ENCODE peak calls at places on chromosomes 4 and X, in four cellular contexts. L is K562, M is A549, I is HepG2. R is an unnamed sample.

GRCh38 chrX:137945470-137945869 is 379.5 kb downstream of the ZIC3 start:
- DNase-seq in L (no peak), M (no peak), I (no peak), R (no peak)

GRCh38 chr4:181968371-181968770 is 274.8 kb upstream of the TENM3 start:
- DNase-seq in L (no peak), M (no peak), I (no peak), R (no peak)

GRCh38 chr4:18020145-18020670 is 1.3 kb downstream of the LCORL start:
- DNase-seq in L (no peak), M (no peak), I (no peak), R (no peak)

GRCh38 chrX:97490656-97491055 is 606.9 kb downstream of the RPA4 start:
- DNase-seq in L (no peak), M (no peak), I (no peak), R (no peak)

GRCh38 chr4:153371835-153372234 is 27.3 kb downstream of the MND1 start:
- DNase-seq in L (no peak), M (no peak), I (no peak), R (no peak)

GRCh38 chr4:22385615-22386014 is 130.3 kb downstream of the ADGRA3 start:
- DNase-seq in L (no peak), M (no peak), I (no peak), R (no peak)

GRCh38 chrX:45851434-45851991 is 650.8 kb upstream of the DIPK2B start:
- DNase-seq in L (no peak), M (peak), I (no peak), R (peak)

GRCh38 chr4:41865306-41865980 is 69.8 kb upstream of the TMEM33 start:
- DNase-seq in L (no peak), M (no peak), I (no peak), R (no peak)

GRCh38 chr4:159016527-159017137 is 86.2 kb upstream of the RAPGEF2 start:
- DNase-seq in L (peak), M (no peak), I (peak), R (no peak)

GRCh38 chr4:33883111-33883510 is 2361.2 kb downstream of the ARAP2 start:
- DNase-seq in L (no peak), M (no peak), I (no peak), R (no peak)

GRCh38 chr4:19983072-19983471 is 268.6 kb upstream of the SLIT2 start:
- DNase-seq in L (no peak), M (no peak), I (no peak), R (no peak)

GRCh38 chrX:138191998-138192397 is 519.5 kb downstream of the FGF13 start:
- DNase-seq in L (peak), M (no peak), I (peak), R (peak)

GRCh38 chrX:130778773-130779172 is 124.2 kb downstream of the ENOX2 start:
- DNase-seq in L (no peak), M (no peak), I (no peak), R (no peak)

GRCh38 chrX:57918750-57919436 is 8.6 kb upstream of the ZXDA start:
- DNase-seq in L (no peak), M (no peak), I (peak), R (peak)

GRCh38 chr4:128796934-128797333 is 12.6 kb upstream of the JADE1 start:
- DNase-seq in L (no peak), M (no peak), I (no peak), R (no peak)

GRCh38 chr4:180449395-180449956 is 1793.7 kb upstream of the TENM3 start:
- DNase-seq in L (no peak), M (peak), I (peak), R (peak)

GRCh38 chr4:113575391-113575790 is 186.1 kb downstream of the CAMK2D start:
- DNase-seq in L (no peak), M (no peak), I (no peak), R (no peak)
- TF ChIP-seq RNF2 in L (no peak), M (no peak), I (no peak), R (no peak)

DNA sequence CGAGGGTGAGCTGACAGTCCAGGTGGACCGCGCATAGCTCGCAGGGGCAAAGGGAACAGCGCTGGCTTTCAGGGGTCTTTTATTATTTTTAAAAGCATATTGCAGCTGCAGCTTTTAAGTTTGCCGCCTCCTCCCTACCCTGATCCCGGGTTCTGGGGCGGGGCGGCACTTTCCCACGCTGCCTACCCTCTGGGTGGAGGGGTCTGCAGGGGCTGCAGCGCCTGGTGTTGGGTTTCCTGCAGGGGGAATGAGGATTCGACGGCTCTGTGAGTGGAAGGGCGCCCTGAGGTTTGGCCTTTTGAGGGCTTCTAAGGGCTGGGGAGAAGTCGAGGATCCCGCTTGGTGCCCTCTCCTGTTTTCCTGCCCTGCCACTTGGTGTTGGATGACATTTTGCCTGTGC is 80.7 kb upstream of the SCML1 start:
- DNase-seq in L (no peak), M (no peak), I (no peak), R (peak)
- TF ChIP-seq RNF2 in L (no peak), M (no peak), I (no peak), R (no peak)

GRCh38 chr4:34953145-34953799 is 1291.0 kb downstream of the ARAP2 start:
- DNase-seq in L (no peak), M (peak), I (peak), R (peak)
- TF ChIP-seq RNF2 in L (no peak), M (no peak), I (no peak), R (no peak)

GRCh38 chr4:11635336-11635735 is 206.6 kb upstream of the HS3ST1 start:
- DNase-seq in L (no peak), M (no peak), I (no peak), R (no peak)
- TF ChIP-seq RNF2 in L (no peak), M (no peak), I (no peak), R (no peak)

GRCh38 chr4:6175426-6175825 is 24.9 kb downstream of the JAKMIP1 start:
- DNase-seq in L (no peak), M (no peak), I (no peak), R (no peak)

GRCh38 chr4:6179362-6179761 is 21.0 kb downstream of the JAKMIP1 start:
- DNase-seq in L (no peak), M (no peak), I (no peak), R (no peak)

GRCh38 chr4:6180841-6181631 is 19.3 kb downstream of the JAKMIP1 start:
- DNase-seq in L (no peak), M (no peak), I (no peak), R (no peak)

GRCh38 chr4:6178757-6179156 is 21.6 kb downstream of the JAKMIP1 start:
- DNase-seq in L (no peak), M (no peak), I (no peak), R (no peak)

DNA sequence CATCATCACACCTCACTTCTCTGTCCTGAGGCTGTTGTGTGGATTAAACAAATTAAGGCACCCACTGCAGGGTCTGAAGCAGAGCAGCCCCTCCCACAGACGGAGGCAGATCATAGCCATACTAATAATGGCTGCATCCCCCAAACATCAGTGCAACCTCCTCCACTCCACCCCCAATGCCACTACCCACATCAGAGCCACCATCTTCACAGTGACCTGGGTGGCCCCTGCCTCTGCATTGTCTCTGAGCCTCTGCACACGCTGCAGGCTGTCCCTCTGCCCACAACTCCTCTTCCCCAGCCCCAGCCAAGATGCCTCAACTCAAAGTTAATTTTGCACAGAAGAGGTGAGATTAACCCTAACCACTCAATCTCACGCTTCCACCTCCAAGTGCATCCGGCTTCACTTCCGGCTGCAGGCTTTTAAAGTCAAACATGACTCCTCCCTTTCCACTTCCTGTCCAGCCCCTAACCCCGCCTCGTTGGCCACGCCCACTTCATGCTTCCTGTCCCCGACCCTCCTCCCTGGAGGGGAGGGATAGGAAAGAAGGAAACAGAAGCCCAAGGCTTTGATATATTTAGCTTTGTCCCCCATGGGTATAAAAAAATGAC is 22.7 kb downstream of the JAKMIP1 start:
- DNase-seq in L (peak), M (no peak), I (no peak), R (no peak)
- TF ChIP-seq RNF2 in L (no peak), M (no peak), I (no peak), R (no peak)

GRCh38 chrX:103730147-103730546 is 19.4 kb downstream of the TMEM31 start:
- DNase-seq in L (no peak), M (no peak), I (no peak), R (no peak)
- TF ChIP-seq RNF2 in L (no peak), M (no peak), I (no peak), R (no peak)

DNA sequence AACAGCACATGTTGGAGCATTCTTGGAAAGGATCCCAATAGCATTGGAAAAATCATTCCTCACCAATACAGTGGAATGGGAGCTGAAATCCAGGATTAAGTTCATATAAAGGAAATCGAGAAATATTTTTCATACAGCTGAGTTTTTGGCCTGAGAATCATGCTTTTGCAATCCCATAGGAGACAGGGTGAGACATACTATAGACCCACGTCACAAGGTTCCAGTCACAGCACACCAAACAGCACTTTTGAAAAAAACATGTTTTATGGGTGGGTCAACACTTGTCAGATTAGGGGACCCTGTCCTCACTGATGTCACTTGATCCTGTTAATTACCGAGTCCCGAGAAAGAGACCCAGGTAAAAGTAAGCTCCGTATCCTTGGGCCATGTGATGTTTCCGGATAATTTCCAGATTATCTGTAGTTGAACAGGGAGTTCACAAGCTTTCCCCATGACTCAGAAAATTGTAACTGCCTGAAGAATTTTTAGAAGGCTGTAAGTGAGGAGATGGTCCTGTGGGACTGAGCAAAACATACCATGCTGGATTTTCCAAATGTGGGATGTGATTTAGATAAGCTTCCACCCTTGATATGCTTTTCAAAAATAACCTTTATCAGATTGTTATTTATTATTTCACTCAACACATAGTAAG is 80.9 kb upstream of the TLR3 start:
- DNase-seq in L (no peak), M (no peak), I (no peak), R (no peak)
- TF ChIP-seq RNF2 in L (no peak), M (no peak), I (no peak), R (no peak)

GRCh38 chr4:23934915-23935314 is 45.1 kb upstream of the PPARGC1A start:
- DNase-seq in L (no peak), M (no peak), I (no peak), R (no peak)
- TF ChIP-seq RNF2 in L (no peak), M (no peak), I (no peak), R (no peak)

GRCh38 chr4:579543-580175 is 3.6 kb upstream of the TMEM271 start:
- DNase-seq in L (no peak), M (no peak), I (no peak), R (no peak)

GRCh38 chr4:576245-576821 is at the start of gene TMEM271:
- DNase-seq in L (no peak), M (no peak), I (no peak), R (peak)

GRCh38 chr4:576991-577498 is 950 bp upstream of the TMEM271 start:
- DNase-seq in L (no peak), M (no peak), I (no peak), R (no peak)

GRCh38 chr4:578451-579443 is 2.7 kb upstream of the TMEM271 start:
- DNase-seq in L (no peak), M (no peak), I (no peak), R (no peak)

DNA sequence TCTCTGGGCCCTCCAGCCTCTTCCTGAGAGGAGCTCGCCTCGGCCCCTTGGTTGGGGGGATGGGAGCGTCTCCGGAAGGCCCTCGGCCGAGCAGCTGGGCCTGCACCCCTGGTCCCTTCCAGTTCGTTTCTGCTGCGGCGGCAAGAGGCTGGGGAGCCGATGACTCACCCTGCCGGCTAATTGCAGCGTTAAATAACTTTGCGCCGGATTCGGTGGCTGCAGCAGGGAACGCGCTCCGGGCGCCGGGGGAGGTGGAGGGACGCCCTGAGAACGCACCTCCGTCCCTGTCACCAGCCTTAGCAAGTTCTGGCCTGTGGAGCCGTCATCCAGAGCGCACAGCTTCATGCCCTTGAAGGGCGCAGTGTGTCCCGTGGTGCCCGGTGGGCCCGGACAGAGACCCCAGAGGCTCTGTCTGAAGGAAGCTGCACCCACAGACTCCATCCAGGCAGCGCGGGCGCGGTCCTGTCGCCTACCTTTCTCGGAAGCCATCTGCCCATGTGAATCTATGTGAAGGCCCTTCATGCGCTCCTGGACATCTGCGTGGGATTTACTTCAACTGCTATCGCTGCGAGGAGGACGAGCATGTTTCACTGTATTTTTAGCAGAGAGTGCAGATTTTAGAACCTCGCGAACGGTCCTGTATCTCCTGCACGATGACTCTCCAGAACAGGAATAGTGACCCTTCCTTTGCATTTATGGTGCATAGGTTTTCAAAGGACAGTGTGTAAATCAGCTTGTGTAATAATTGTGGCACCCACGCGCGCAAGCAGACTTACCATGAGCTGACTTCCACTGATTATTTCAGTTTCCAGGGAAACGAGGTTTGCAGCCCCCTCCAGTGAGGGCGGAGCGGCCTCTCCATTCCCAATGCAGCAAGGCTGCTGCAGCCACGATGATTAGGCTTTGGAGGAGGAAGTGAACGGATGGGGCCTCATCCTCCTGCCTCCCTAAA is 1.7 kb upstream of the TMEM271 start:
- DNase-seq in L (no peak), M (no peak), I (peak), R (peak)
- TF ChIP-seq RNF2 in L (no peak), M (no peak), I (no peak), R (no peak)

DNA sequence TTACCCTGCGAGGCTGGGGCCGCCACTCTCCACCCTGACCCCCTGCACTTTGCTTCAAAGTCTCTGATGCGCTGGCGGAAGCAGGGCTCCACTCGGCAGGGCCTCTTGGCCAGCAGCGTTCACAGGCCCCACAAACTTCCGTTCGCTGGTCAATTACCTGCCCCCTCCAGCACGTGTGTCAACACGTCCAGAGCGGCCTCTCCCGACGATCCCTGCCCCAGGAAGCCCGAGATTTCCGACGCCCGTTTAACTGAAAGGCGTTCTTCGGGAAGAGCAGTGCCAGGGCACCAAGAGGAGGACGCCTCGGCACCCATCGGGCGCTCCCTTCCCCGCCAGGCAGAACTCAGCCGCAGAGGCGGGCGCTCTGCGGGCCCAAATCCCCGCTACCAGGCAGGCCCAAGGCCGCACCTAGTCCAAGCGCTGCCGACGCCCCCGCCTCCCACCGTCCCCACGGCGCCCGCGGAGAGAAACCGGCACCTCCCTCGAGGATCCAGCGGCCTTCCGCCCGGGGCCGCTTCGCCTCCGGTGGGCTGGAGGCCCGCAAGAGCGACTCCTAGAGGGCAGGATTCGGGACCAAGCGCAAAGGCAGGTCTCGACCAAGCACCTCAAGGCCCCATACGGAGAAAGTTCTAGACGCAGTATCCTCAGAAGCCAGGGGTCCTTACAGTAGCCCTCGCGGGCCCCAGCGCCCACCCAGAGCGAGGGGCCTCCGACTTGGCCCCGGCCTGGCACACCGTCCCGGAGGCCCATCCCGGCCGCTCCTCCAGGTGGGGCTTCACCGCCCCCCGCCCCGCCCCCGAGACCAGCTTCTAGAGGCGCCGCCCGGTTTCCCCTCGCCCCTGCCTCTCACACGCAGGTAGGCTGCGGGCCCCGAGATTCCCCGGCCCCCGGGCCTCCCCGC is 586 bp downstream of the BCAP31 start:
- DNase-seq in L (peak), M (peak), I (peak), R (peak)
- TF ChIP-seq RNF2 in L (no peak), M (no peak), I (no peak), R (no peak)